ENCODE peak calls at places on chromosome 13, in ten cellular contexts. H is breast epithelium, W is suprapubic skin, L is IMR-90, U is tibial nerve, Z is uterus, Q is right lobe of liver, O is transverse colon, K is spleen, P is GM12878. I is an unnamed sample.

GRCh38 chr13:48808689-48809088 is 155.0 kb downstream of the CYSLTR2 start:
- DNase-seq in H (no peak), W (no peak), L (peak; percentile 76), U (no peak), Z (no peak), Q (no peak), O (no peak), K (no peak), P (no peak), I (no peak)

GRCh38 chr13:33207616-33207964 is 78.0 kb downstream of the STARD13 start:
- DNase-seq in H (no peak), W (peak; percentile 76), L (peak; percentile 98), U (no peak), Z (no peak), Q (no peak), O (no peak), K (no peak), P (no peak), I (peak; percentile 25)

GRCh38 chr13:46885018-46885417 is 11.8 kb downstream of the HTR2A start:
- DNase-seq in H (no peak), W (no peak), L (peak; percentile 49), U (no peak), Z (no peak), Q (no peak), O (no peak), K (no peak), P (no peak), I (no peak)

GRCh38 chr13:24997367-24997967 is 98.5 kb upstream of the PABPC3 start:
- DNase-seq in H (no peak), W (no peak), L (peak; percentile 27), U (peak; percentile 67), Z (no peak), Q (no peak), O (no peak), K (no peak), P (no peak), I (no peak)

GRCh38 chr13:46728777-46729176 is 68.2 kb downstream of the ESD start:
- DNase-seq in H (no peak), W (no peak), L (no peak), U (no peak), Z (no peak), Q (no peak), O (no peak), K (no peak), P (no peak), I (no peak)

GRCh38 chr13:98541701-98542203 is 35.2 kb downstream of the STK24 start:
- DNase-seq in H (no peak), W (no peak), L (no peak), U (no peak), Z (no peak), Q (no peak), O (no peak), K (no peak), P (no peak), I (no peak)

GRCh38 chr13:108742681-108743080 is 113.3 kb downstream of the MYO16 start:
- DNase-seq in H (no peak), W (no peak), L (no peak), U (no peak), Z (no peak), Q (no peak), O (no peak), K (no peak), P (no peak), I (no peak)

GRCh38 chr13:63124863-63125262 is 1709.2 kb upstream of the PCDH20 start:
- DNase-seq in H (no peak), W (no peak), L (peak; percentile 60), U (no peak), Z (no peak), Q (no peak), O (no peak), K (no peak), P (no peak), I (no peak)

DNA sequence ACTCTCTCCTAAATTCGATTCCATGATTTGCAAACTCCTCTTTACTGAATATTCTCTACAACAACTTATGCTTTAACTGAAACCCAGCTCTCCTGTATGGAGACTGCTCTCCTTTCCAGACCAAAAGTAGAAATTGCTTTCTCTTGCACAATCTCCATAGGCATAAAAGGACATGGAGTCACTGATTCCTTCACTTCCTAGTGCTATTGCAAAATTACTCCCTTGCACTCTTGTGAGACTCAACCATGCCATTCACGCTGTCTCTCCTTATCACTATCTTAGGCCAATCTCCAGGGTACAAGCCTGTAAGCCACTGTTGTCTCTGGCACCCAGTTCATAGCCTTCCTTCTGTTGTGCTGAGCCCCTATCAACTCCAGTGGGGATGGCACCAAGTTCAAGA is 30.6 kb downstream of the SERPINE3 start:
- DNase-seq in H (no peak), W (no peak), L (peak; percentile 41), U (no peak), Z (no peak), Q (no peak), O (no peak), K (no peak), P (no peak), I (no peak)
- H3K4me3 ChIP-seq in H (no peak overlapping the region), W (no peak overlapping the region), L (no peak overlapping the region), U (no peak overlapping the region), Z (no peak overlapping the region), Q (no peak overlapping the region), O (no peak overlapping the region), K (no peak overlapping the region), P (no peak overlapping the region), I (no peak overlapping the region)

GRCh38 chr13:30750036-30750435 is 14.7 kb downstream of the ALOX5AP start:
- DNase-seq in H (no peak), W (no peak), L (no peak), U (no peak), Z (no peak), Q (no peak), O (no peak), K (no peak), P (no peak), I (no peak)

GRCh38 chr13:30746816-30747215 is 11.5 kb downstream of the ALOX5AP start:
- DNase-seq in H (no peak), W (no peak), L (no peak), U (no peak), Z (no peak), Q (no peak), O (no peak), K (no peak), P (no peak), I (no peak)

GRCh38 chr13:30745917-30746686 is 10.8 kb downstream of the ALOX5AP start:
- DNase-seq in H (no peak), W (no peak), L (no peak), U (no peak), Z (no peak), Q (no peak), O (peak; percentile 54), K (no peak), P (no peak), I (no peak)

GRCh38 chr13:30751183-30751933 is 16.0 kb downstream of the ALOX5AP start:
- DNase-seq in H (no peak), W (no peak), L (no peak), U (no peak), Z (no peak), Q (no peak), O (no peak), K (no peak), P (no peak), I (no peak)

GRCh38 chr13:30748717-30749116 is 13.4 kb downstream of the ALOX5AP start:
- DNase-seq in H (no peak), W (no peak), L (no peak), U (no peak), Z (no peak), Q (no peak), O (no peak), K (no peak), P (no peak), I (no peak)
- H3K36me3 ChIP-seq in H (no peaks in the 10 kb centered on the region), W (no peaks in the 10 kb centered on the region), L (no peaks in the 10 kb centered on the region), U (no peaks in the 10 kb centered on the region), Z (no peaks in the 10 kb centered on the region), Q (no peaks in the 10 kb centered on the region), O (no peaks in the 10 kb centered on the region), K (peaks cover 27% of the 10 kb centered on the region), P (peaks cover 2% of the 10 kb centered on the region), I (no peaks in the 10 kb centered on the region)

GRCh38 chr13:110388141-110388943 is 81.3 kb downstream of the COL4A2 start:
- DNase-seq in H (no peak), W (no peak), L (peak; percentile 83), U (no peak), Z (peak; percentile 83), Q (no peak), O (peak; percentile 52), K (no peak), P (no peak), I (peak; percentile 84)
- TF ChIP-seq POLR2A in H (no peak), W (no peak), L (peak; percentile 75), U (no peak), Z (no peak), Q (no peak), O (no peak), K (no peak), P (no peak), I (peak; percentile 67)

GRCh38 chr13:20772401-20773131 is 1.2 kb downstream of the EEF1AKMT1 start:
- DNase-seq in H (no peak), W (no peak), L (peak; percentile 1), U (no peak), Z (no peak), Q (no peak), O (no peak), K (no peak), P (no peak), I (no peak)
- H3K4me3 ChIP-seq in H (peak overlapping the region; percentile 69), W (peak overlapping the region; percentile 66), L (peak overlapping the region; percentile 58), U (peak overlapping the region; percentile 71), Z (peak overlapping the region; percentile 79), Q (peak overlapping the region; percentile 70), O (peak overlapping the region; percentile 65), K (peak overlapping the region; percentile 61), P (peak overlapping the region; percentile 64), I (no peak overlapping the region)

GRCh38 chr13:110458594-110459365 is 102.7 kb downstream of the RAB20 start:
- DNase-seq in H (no peak), W (no peak), L (no peak), U (no peak), Z (no peak), Q (no peak), O (no peak), K (peak; percentile 63), P (no peak), I (no peak)
- H3K36me3 ChIP-seq in H (no peaks in the 10 kb centered on the region), W (peaks cover 8% of the 10 kb centered on the region), L (peaks cover 76% of the 10 kb centered on the region), U (peaks cover 88% of the 10 kb centered on the region), Z (no peaks in the 10 kb centered on the region), Q (no peaks in the 10 kb centered on the region), O (no peaks in the 10 kb centered on the region), K (no peaks in the 10 kb centered on the region), P (no peaks in the 10 kb centered on the region), I (peaks cover 30% of the 10 kb centered on the region)

GRCh38 chr13:36553501-36553900 is 120.3 kb upstream of the SERTM1 start:
- DNase-seq in H (no peak), W (no peak), L (no peak), U (no peak), Z (no peak), Q (no peak), O (no peak), K (no peak), P (no peak), I (no peak)
- TF ChIP-seq POLR2A in H (no peak), W (no peak), L (no peak), U (no peak), Z (no peak), Q (no peak), O (no peak), K (no peak), P (no peak), I (no peak)

I was measured in thyroid gland.